ENCODE peak calls at places on chromosomes 6 and 20, in eight cellular contexts. One of them, this sample, is unnamed.

GRCh38 chr6:150691463-150691862 is 91.8 kb downstream of the PLEKHG1 start:
- DNase-seq in cardiac muscle cell: no peak
- DNase-seq in testis: no peak
- DNase-seq in suprapubic skin: no peak
- DNase-seq in WERI-Rb-1: no peak
- DNase-seq in fibroblast of lung: no peak
- DNase-seq in A673: no peak
- DNase-seq in vagina: no peak
- DNase-seq in this sample: no peak

GRCh38 chr6:53302678-53303360 is 45.9 kb downstream of the ELOVL5 start:
- DNase-seq in cardiac muscle cell: peak; percentile 90
- DNase-seq in testis: no peak
- DNase-seq in suprapubic skin: no peak
- DNase-seq in WERI-Rb-1: no peak
- DNase-seq in fibroblast of lung: peak; percentile 58
- DNase-seq in A673: peak; percentile 70
- DNase-seq in vagina: no peak
- DNase-seq in this sample: no peak

GRCh38 chr6:105603779-105604592 is 201.1 kb upstream of the PREP start:
- DNase-seq in cardiac muscle cell: no peak
- DNase-seq in testis: peak; percentile 33
- DNase-seq in suprapubic skin: no peak
- DNase-seq in WERI-Rb-1: no peak
- DNase-seq in fibroblast of lung: peak; percentile 95
- DNase-seq in A673: no peak
- DNase-seq in vagina: no peak
- DNase-seq in this sample: no peak

GRCh38 chr6:20539387-20539786 is 5.1 kb downstream of the CDKAL1 start:
- DNase-seq in cardiac muscle cell: no peak
- DNase-seq in testis: no peak
- DNase-seq in suprapubic skin: no peak
- DNase-seq in WERI-Rb-1: no peak
- DNase-seq in fibroblast of lung: no peak
- DNase-seq in A673: no peak
- DNase-seq in vagina: no peak
- DNase-seq in this sample: no peak

GRCh38 chr20:31707994-31708744 is 14.5 kb downstream of the BCL2L1 start:
- DNase-seq in cardiac muscle cell: no peak
- DNase-seq in testis: peak; percentile 56
- DNase-seq in suprapubic skin: peak; percentile 68
- DNase-seq in WERI-Rb-1: peak; percentile 66
- DNase-seq in fibroblast of lung: no peak
- DNase-seq in A673: no peak
- DNase-seq in vagina: no peak
- DNase-seq in this sample: no peak

GRCh38 chr20:10240655-10241054 is 22.0 kb downstream of the SNAP25 start:
- DNase-seq in cardiac muscle cell: no peak
- DNase-seq in testis: no peak
- DNase-seq in suprapubic skin: no peak
- DNase-seq in WERI-Rb-1: no peak
- DNase-seq in fibroblast of lung: no peak
- DNase-seq in A673: no peak
- DNase-seq in vagina: no peak
- DNase-seq in this sample: no peak

GRCh38 chr6:136249336-136249735 is 775 bp downstream of the MTFR2 start:
- DNase-seq in cardiac muscle cell: no peak
- DNase-seq in testis: no peak
- DNase-seq in suprapubic skin: no peak
- DNase-seq in WERI-Rb-1: no peak
- DNase-seq in fibroblast of lung: no peak
- DNase-seq in A673: no peak
- DNase-seq in vagina: no peak
- DNase-seq in this sample: no peak

GRCh38 chr6:38261626-38262025 is 378.1 kb downstream of the BTBD9 start:
- DNase-seq in cardiac muscle cell: no peak
- DNase-seq in testis: no peak
- DNase-seq in suprapubic skin: no peak
- DNase-seq in WERI-Rb-1: no peak
- DNase-seq in fibroblast of lung: no peak
- DNase-seq in A673: peak; percentile 57
- DNase-seq in vagina: no peak
- DNase-seq in this sample: no peak

GRCh38 chr6:33373950-33374349 is 17.7 kb upstream of the KIFC1 start:
- DNase-seq in cardiac muscle cell: no peak
- DNase-seq in testis: no peak
- DNase-seq in suprapubic skin: no peak
- DNase-seq in WERI-Rb-1: no peak
- DNase-seq in fibroblast of lung: no peak
- DNase-seq in A673: no peak
- DNase-seq in vagina: no peak
- DNase-seq in this sample: no peak

GRCh38 chr6:10451828-10452509 is 37.1 kb upstream of the TFAP2A start:
- DNase-seq in cardiac muscle cell: peak; percentile 87
- DNase-seq in testis: peak; percentile 35
- DNase-seq in suprapubic skin: no peak
- DNase-seq in WERI-Rb-1: no peak
- DNase-seq in fibroblast of lung: peak; percentile 38
- DNase-seq in A673: peak; percentile 73
- DNase-seq in vagina: no peak
- DNase-seq in this sample: no peak

GRCh38 chr6:128278876-128279275 is 241.5 kb downstream of the PTPRK start:
- DNase-seq in cardiac muscle cell: no peak
- DNase-seq in testis: no peak
- DNase-seq in suprapubic skin: no peak
- DNase-seq in WERI-Rb-1: no peak
- DNase-seq in fibroblast of lung: no peak
- DNase-seq in A673: peak; percentile 3
- DNase-seq in vagina: no peak
- DNase-seq in this sample: no peak

GRCh38 chr20:36629719-36630340 is 16.2 kb downstream of the SLA2 start:
- DNase-seq in cardiac muscle cell: peak; percentile 23
- DNase-seq in testis: no peak
- DNase-seq in suprapubic skin: no peak
- DNase-seq in WERI-Rb-1: no peak
- DNase-seq in fibroblast of lung: no peak
- DNase-seq in A673: no peak
- DNase-seq in vagina: no peak
- DNase-seq in this sample: no peak

GRCh38 chr6:166019214-166019613 is 148.4 kb downstream of the TBXT start:
- DNase-seq in cardiac muscle cell: no peak
- DNase-seq in testis: no peak
- DNase-seq in suprapubic skin: no peak
- DNase-seq in WERI-Rb-1: no peak
- DNase-seq in fibroblast of lung: no peak
- DNase-seq in A673: no peak
- DNase-seq in vagina: no peak
- DNase-seq in this sample: no peak

GRCh38 chr6:131807644-131808459 is at the start of gene ENPP1:
- DNase-seq in cardiac muscle cell: peak; percentile 64
- DNase-seq in testis: peak; percentile 73
- DNase-seq in suprapubic skin: peak; percentile 85
- DNase-seq in WERI-Rb-1: peak; percentile 64
- DNase-seq in fibroblast of lung: peak; percentile 74
- DNase-seq in A673: peak; percentile 76
- DNase-seq in vagina: peak; percentile 92
- DNase-seq in this sample: peak; percentile 22

GRCh38 chr6:158715330-158716311 is 65.8 kb downstream of the SYTL3 start:
- DNase-seq in cardiac muscle cell: no peak
- DNase-seq in testis: no peak
- DNase-seq in suprapubic skin: no peak
- DNase-seq in WERI-Rb-1: no peak
- DNase-seq in fibroblast of lung: no peak
- DNase-seq in A673: no peak
- DNase-seq in vagina: no peak
- DNase-seq in this sample: no peak

GRCh38 chr6:78916411-78916810 is 49.1 kb downstream of the IRAK1BP1 start:
- DNase-seq in cardiac muscle cell: no peak
- DNase-seq in testis: no peak
- DNase-seq in suprapubic skin: no peak
- DNase-seq in WERI-Rb-1: no peak
- DNase-seq in fibroblast of lung: no peak
- DNase-seq in A673: no peak
- DNase-seq in vagina: no peak
- DNase-seq in this sample: no peak

GRCh38 chr6:161272600-161273355 is 1.1 kb downstream of the AGPAT4 start:
- DNase-seq in cardiac muscle cell: peak; percentile 49
- DNase-seq in testis: no peak
- DNase-seq in suprapubic skin: no peak
- DNase-seq in WERI-Rb-1: no peak
- DNase-seq in fibroblast of lung: peak; percentile 64
- DNase-seq in A673: no peak
- DNase-seq in vagina: no peak
- DNase-seq in this sample: no peak

GRCh38 chr6:6701864-6702263 is 113.3 kb downstream of the LY86 start:
- DNase-seq in cardiac muscle cell: no peak
- DNase-seq in testis: no peak
- DNase-seq in suprapubic skin: no peak
- DNase-seq in WERI-Rb-1: no peak
- DNase-seq in fibroblast of lung: no peak
- DNase-seq in A673: no peak
- DNase-seq in vagina: no peak
- DNase-seq in this sample: no peak

GRCh38 chr20:35870541-35871307 is 83.6 kb downstream of the SCAND1 start:
- DNase-seq in cardiac muscle cell: no peak
- DNase-seq in testis: no peak
- DNase-seq in suprapubic skin: no peak
- DNase-seq in WERI-Rb-1: no peak
- DNase-seq in fibroblast of lung: no peak
- DNase-seq in A673: no peak
- DNase-seq in vagina: no peak
- DNase-seq in this sample: no peak

DNA sequence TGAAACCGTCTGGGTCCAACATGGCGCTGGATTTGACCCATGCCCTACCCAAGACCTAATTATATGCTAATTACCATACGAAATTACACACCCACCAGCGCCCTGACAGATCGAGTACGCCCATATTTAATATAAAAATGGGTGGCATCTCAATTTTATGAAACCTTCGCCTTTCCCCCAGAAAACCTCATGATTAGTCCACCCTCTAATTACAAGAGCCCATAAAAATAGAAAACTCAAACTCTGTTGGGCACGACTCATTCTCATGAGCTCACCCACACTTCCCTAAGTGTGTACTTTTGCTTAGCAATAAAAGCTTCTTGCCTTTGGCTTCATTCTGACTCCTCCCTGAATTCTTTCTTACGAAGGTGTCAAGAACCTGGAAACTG is 136.4 kb downstream of the OR2B2 start:
- DNase-seq in cardiac muscle cell: no peak
- DNase-seq in testis: no peak
- DNase-seq in suprapubic skin: no peak
- DNase-seq in WERI-Rb-1: no peak
- DNase-seq in fibroblast of lung: no peak
- DNase-seq in A673: no peak
- DNase-seq in vagina: peak; percentile 27
- DNase-seq in this sample: no peak
- H3K9me3 ChIP-seq in cardiac muscle cell: no peaks in the 10 kb centered on the region
- H3K9me3 ChIP-seq in testis: no peaks in the 10 kb centered on the region
- H3K9me3 ChIP-seq in suprapubic skin: no peaks in the 10 kb centered on the region
- H3K9me3 ChIP-seq in WERI-Rb-1: no peaks in the 10 kb centered on the region
- H3K9me3 ChIP-seq in fibroblast of lung: no peaks in the 10 kb centered on the region
- H3K9me3 ChIP-seq in A673: no peaks in the 10 kb centered on the region
- H3K9me3 ChIP-seq in vagina: no peaks in the 10 kb centered on the region
- H3K9me3 ChIP-seq in this sample: no peaks in the 10 kb centered on the region

DNA sequence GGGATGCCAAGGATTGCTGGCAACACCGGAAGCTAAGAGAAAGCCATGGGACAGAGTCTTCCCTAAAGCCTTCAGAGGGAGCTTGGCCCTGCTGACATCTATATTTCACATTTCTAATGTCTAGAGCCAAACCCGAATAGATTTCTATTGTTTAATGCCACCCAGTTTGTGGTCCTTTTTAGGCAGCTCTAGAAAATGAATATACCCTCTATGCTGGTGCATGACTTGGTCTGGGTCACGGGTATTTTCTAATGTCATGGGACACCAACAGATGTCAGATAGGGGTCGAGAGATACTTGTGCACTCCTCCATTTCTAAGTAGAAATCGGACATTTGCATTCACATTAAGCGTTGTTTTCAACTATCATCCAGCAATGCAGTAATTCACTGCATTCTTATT is 37.0 kb upstream of the SOX4 start:
- DNase-seq in cardiac muscle cell: no peak
- DNase-seq in testis: no peak
- DNase-seq in suprapubic skin: no peak
- DNase-seq in WERI-Rb-1: no peak
- DNase-seq in fibroblast of lung: no peak
- DNase-seq in A673: no peak
- DNase-seq in vagina: no peak
- DNase-seq in this sample: no peak
- H3K9me3 ChIP-seq in cardiac muscle cell: no peaks in the 10 kb centered on the region
- H3K9me3 ChIP-seq in testis: no peaks in the 10 kb centered on the region
- H3K9me3 ChIP-seq in suprapubic skin: no peaks in the 10 kb centered on the region
- H3K9me3 ChIP-seq in WERI-Rb-1: no peaks in the 10 kb centered on the region
- H3K9me3 ChIP-seq in fibroblast of lung: no peaks in the 10 kb centered on the region
- H3K9me3 ChIP-seq in A673: no peaks in the 10 kb centered on the region
- H3K9me3 ChIP-seq in vagina: no peaks in the 10 kb centered on the region
- H3K9me3 ChIP-seq in this sample: no peaks in the 10 kb centered on the region

DNA sequence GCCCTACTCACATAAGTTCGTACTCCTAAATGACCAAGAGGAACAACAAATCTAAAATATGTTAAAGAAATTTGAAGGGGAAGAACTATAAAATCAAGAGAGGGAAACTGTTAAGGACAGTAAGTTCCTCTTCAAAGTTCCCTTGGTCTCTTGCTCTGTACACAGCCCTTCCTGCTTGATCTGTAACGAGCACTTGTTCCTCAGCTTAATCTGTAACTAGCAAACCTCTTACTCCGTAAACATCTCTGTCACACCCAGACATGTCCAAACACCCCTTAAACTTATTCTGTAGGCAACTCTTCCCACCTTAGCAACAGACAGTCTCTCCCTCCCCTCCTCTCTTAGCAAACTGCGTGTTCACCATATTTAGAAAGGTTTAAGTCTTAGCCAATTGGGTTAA is 29.9 kb downstream of the PLN start:
- DNase-seq in cardiac muscle cell: no peak
- DNase-seq in testis: no peak
- DNase-seq in suprapubic skin: no peak
- DNase-seq in WERI-Rb-1: no peak
- DNase-seq in fibroblast of lung: no peak
- DNase-seq in A673: no peak
- DNase-seq in vagina: no peak
- DNase-seq in this sample: no peak
- H3K9me3 ChIP-seq in cardiac muscle cell: no peaks in the 10 kb centered on the region
- H3K9me3 ChIP-seq in testis: no peaks in the 10 kb centered on the region
- H3K9me3 ChIP-seq in suprapubic skin: peaks cover 19% of the 10 kb centered on the region
- H3K9me3 ChIP-seq in WERI-Rb-1: peaks cover 22% of the 10 kb centered on the region
- H3K9me3 ChIP-seq in fibroblast of lung: no peaks in the 10 kb centered on the region
- H3K9me3 ChIP-seq in A673: peaks cover 25% of the 10 kb centered on the region
- H3K9me3 ChIP-seq in vagina: peaks cover 22% of the 10 kb centered on the region
- H3K9me3 ChIP-seq in this sample: peaks cover 32% of the 10 kb centered on the region

GRCh38 chr20:29744071-29744470 is 1513.4 kb upstream of the DEFB115 start:
- DNase-seq in cardiac muscle cell: no peak
- DNase-seq in testis: no peak
- DNase-seq in suprapubic skin: no peak
- DNase-seq in WERI-Rb-1: no peak
- DNase-seq in fibroblast of lung: no peak
- DNase-seq in A673: no peak
- DNase-seq in vagina: no peak
- DNase-seq in this sample: no peak
- H3K9me3 ChIP-seq in cardiac muscle cell: no peaks in the 10 kb centered on the region
- H3K9me3 ChIP-seq in testis: no peaks in the 10 kb centered on the region
- H3K9me3 ChIP-seq in suprapubic skin: peaks cover 4% of the 10 kb centered on the region
- H3K9me3 ChIP-seq in WERI-Rb-1: peaks cover 12% of the 10 kb centered on the region
- H3K9me3 ChIP-seq in fibroblast of lung: no peaks in the 10 kb centered on the region
- H3K9me3 ChIP-seq in A673: peaks cover 13% of the 10 kb centered on the region
- H3K9me3 ChIP-seq in vagina: no peaks in the 10 kb centered on the region
- H3K9me3 ChIP-seq in this sample: no peaks in the 10 kb centered on the region

GRCh38 chr20:61595216-61595615 is 343.2 kb downstream of the CDH4 start:
- DNase-seq in cardiac muscle cell: no peak
- DNase-seq in testis: no peak
- DNase-seq in suprapubic skin: no peak
- DNase-seq in WERI-Rb-1: no peak
- DNase-seq in fibroblast of lung: no peak
- DNase-seq in A673: no peak
- DNase-seq in vagina: no peak
- DNase-seq in this sample: no peak
- H3K9me3 ChIP-seq in cardiac muscle cell: no peaks in the 10 kb centered on the region
- H3K9me3 ChIP-seq in testis: no peaks in the 10 kb centered on the region
- H3K9me3 ChIP-seq in suprapubic skin: peaks cover 3% of the 10 kb centered on the region
- H3K9me3 ChIP-seq in WERI-Rb-1: peaks cover 12% of the 10 kb centered on the region
- H3K9me3 ChIP-seq in fibroblast of lung: no peaks in the 10 kb centered on the region
- H3K9me3 ChIP-seq in A673: peaks cover 9% of the 10 kb centered on the region
- H3K9me3 ChIP-seq in vagina: peaks cover 9% of the 10 kb centered on the region
- H3K9me3 ChIP-seq in this sample: no peaks in the 10 kb centered on the region